ENCODE peak calls at places on chromosomes 2 and 18, in six cellular contexts. P, I, Y, H, J and L are unnamed samples.

GRCh38 chr18:58694221-58694620 is 23.0 kb downstream of the MALT1 start:
- DNase-seq in P (no peak), I (no peak), Y (no peak), H (no peak), J (no peak), L (no peak)

GRCh38 chr18:56873441-56874140 is 222.4 kb downstream of the WDR7 start:
- DNase-seq in P (peak), I (no peak), Y (no peak), H (no peak), J (peak), L (peak)

GRCh38 chr2:240614391-240614790 is 10.9 kb upstream of the GPR35 start:
- DNase-seq in P (no peak), I (no peak), Y (no peak), H (no peak), J (no peak), L (no peak)

GRCh38 chr2:181678033-181678586 is 2.2 kb downstream of the NEUROD1 start:
- DNase-seq in P (peak), I (peak), Y (peak), H (peak), J (no peak), L (peak)

GRCh38 chr2:104872866-104873688 is 19.2 kb downstream of the POU3F3 start:
- DNase-seq in P (peak), I (peak), Y (peak), H (peak), J (no peak), L (peak)

GRCh38 chr18:27808678-27809077 is 368.3 kb downstream of the CDH2 start:
- DNase-seq in P (no peak), I (peak), Y (no peak), H (no peak), J (no peak), L (no peak)

GRCh38 chr2:124267821-124268220 is 242.7 kb downstream of the CNTNAP5 start:
- DNase-seq in P (no peak), I (peak), Y (peak), H (no peak), J (no peak), L (no peak)

GRCh38 chr2:128268611-128269357 is 49.9 kb downstream of the HS6ST1 start:
- DNase-seq in P (peak), I (no peak), Y (no peak), H (no peak), J (no peak), L (no peak)

GRCh38 chr2:66839551-66840320 is 404.8 kb downstream of the MEIS1 start:
- DNase-seq in P (no peak), I (peak), Y (peak), H (peak), J (no peak), L (no peak)

GRCh38 chr2:69735696-69736095 is 6.2 kb upstream of the ANXA4 start:
- DNase-seq in P (no peak), I (no peak), Y (no peak), H (no peak), J (no peak), L (no peak)

GRCh38 chr2:28695245-28695647 is 56.4 kb upstream of the PPP1CB start:
- DNase-seq in P (no peak), I (peak), Y (no peak), H (no peak), J (no peak), L (no peak)

GRCh38 chr18:13284330-13285027 is 65.9 kb downstream of the LDLRAD4 start:
- DNase-seq in P (no peak), I (no peak), Y (no peak), H (no peak), J (no peak), L (no peak)

GRCh38 chr2:138395565-138396306 is 105.8 kb upstream of the SPOPL start:
- DNase-seq in P (no peak), I (peak), Y (peak), H (no peak), J (no peak), L (no peak)

GRCh38 chr2:36530983-36531354 is 67.0 kb downstream of the FEZ2 start:
- DNase-seq in P (no peak), I (peak), Y (peak), H (no peak), J (no peak), L (no peak)

GRCh38 chr2:135657806-135658582 is 83.7 kb upstream of the UBXN4 start:
- DNase-seq in P (no peak), I (no peak), Y (no peak), H (no peak), J (no peak), L (no peak)

GRCh38 chr2:23385748-23386421 is 906 bp downstream of the KLHL29 start:
- DNase-seq in P (no peak), I (peak), Y (no peak), H (peak), J (no peak), L (no peak)

GRCh38 chr2:107743274-107743673 is 83.4 kb upstream of the RGPD4 start:
- DNase-seq in P (no peak), I (no peak), Y (no peak), H (no peak), J (no peak), L (no peak)

GRCh38 chr2:201363857-201364560 is 6.9 kb upstream of the FLACC1 start:
- DNase-seq in P (peak), I (peak), Y (peak), H (peak), J (no peak), L (no peak)

GRCh38 chr2:181886192-181886591 is 5.3 kb upstream of the ITPRID2 start:
- DNase-seq in P (no peak), I (no peak), Y (peak), H (no peak), J (no peak), L (no peak)

GRCh38 chr2:27762951-27763906 is 8.3 kb upstream of the MRPL33 start:
- DNase-seq in P (no peak), I (no peak), Y (peak), H (no peak), J (no peak), L (no peak)

DNA sequence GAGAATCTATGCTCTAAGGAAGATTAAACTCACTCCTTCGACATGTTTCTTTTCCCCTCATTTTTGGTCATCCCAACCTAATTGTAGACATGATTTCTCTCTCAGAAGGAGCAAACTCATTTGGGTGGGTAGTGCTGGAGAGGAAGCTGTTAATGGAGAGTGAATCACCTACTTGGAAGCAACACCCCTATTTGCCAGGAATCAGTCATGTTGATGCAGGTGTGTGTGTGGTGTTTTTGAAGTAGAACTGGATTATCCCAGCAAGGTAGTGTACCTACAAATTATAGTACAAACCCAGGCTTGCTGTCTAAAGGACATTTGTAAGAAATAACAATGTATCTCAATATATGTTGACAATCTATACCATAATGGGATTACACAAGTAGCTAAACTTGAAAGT is 186.4 kb downstream of the EPHA4 start:
- DNase-seq in P (no peak), I (no peak), Y (no peak), H (no peak), J (no peak), L (no peak)
- H4K91ac ChIP-seq in P (no peak), I (no peak), Y (no peak), H (no peak), J (no peak), L (no peak)

GRCh38 chr2:68425503-68425902 is 41.6 kb downstream of the FBXO48 start:
- DNase-seq in P (no peak), I (no peak), Y (no peak), H (no peak), J (no peak), L (no peak)
- H4K91ac ChIP-seq in P (no peak), I (no peak), Y (no peak), H (no peak), J (no peak), L (no peak)

GRCh38 chr2:134132487-134132857 is 121.4 kb upstream of the MGAT5 start:
- DNase-seq in P (no peak), I (no peak), Y (no peak), H (no peak), J (no peak), L (no peak)

GRCh38 chr2:134133622-134134312 is 120.1 kb upstream of the MGAT5 start:
- DNase-seq in P (no peak), I (no peak), Y (no peak), H (no peak), J (no peak), L (no peak)

GRCh38 chr2:134129900-134130537 is 123.9 kb upstream of the MGAT5 start:
- DNase-seq in P (no peak), I (no peak), Y (no peak), H (no peak), J (no peak), L (no peak)

GRCh38 chr2:134134313-134134706 is 119.6 kb upstream of the MGAT5 start:
- DNase-seq in P (no peak), I (no peak), Y (no peak), H (no peak), J (no peak), L (no peak)

DNA sequence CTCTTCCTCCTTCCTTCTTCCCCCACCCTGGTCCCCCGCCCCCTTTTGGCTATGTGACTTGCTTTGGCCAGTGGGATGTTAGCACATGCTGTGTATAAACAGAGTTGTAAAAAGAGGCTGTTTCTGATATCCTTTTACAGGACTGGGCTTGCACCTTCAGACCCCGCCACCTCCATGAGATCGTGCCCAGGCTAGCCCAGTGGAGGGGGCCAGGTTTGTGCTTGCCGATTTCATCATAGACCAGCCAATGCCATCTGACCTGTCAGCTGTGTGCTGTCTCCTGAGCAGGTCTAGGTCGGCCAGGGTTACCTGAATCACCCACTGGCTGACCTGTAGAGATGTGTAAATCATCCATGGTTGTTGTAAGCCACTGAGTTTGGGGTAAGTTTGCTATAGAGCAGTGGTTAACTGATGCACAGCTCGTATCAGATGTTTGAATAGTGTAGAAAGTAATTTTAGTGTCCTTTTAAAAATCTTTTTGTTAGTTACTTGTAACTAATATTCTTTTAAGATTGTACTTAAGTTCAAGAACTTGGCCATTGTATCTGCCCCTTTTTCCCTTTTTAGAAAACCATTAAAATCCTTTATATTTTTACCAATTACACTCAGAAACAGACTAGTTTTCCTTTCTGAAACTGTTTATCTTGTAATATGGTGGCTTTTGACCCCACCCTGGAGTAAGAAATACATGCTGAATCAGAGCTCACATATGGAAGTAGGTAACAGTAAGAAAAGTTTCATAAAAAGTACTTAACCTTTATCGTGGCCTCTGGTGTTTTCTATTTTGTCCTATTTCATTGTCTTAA is 122.0 kb upstream of the MGAT5 start:
- DNase-seq in P (no peak), I (no peak), Y (no peak), H (no peak), J (no peak), L (no peak)
- H4K91ac ChIP-seq in P (no peak), I (no peak), Y (no peak), H (no peak), J (peak), L (no peak)

DNA sequence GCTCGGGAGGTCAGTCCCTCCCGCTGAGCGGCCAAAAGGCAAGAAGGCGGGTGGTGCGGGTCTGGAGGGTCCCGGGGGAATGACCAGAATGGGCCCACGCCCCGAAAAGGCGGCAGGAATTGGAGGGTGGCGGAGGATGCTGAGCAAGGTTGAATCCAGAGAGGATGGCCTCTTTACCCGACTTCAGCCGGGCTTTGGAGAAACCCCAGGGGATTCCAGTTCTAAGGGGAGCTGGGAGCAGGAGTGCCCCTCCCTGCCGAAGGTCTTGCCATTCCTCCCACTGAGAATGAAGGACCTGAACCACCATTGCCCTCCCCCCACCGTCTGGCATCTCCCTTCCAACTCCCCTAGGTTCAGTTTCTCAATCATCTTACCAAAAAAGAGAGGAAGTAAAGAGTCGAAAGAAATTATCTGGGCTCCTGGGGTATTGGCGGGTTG is 38.9 kb upstream of the ATP6V1B1 start:
- DNase-seq in P (no peak), I (no peak), Y (no peak), H (no peak), J (no peak), L (no peak)
- H4K91ac ChIP-seq in P (no peak), I (no peak), Y (no peak), H (no peak), J (no peak), L (no peak)

GRCh38 chr2:37855283-37856041 is 69.6 kb upstream of the RMDN2 start:
- DNase-seq in P (no peak), I (no peak), Y (no peak), H (peak), J (no peak), L (no peak)

GRCh38 chr2:37856101-37856751 is 68.9 kb upstream of the RMDN2 start:
- DNase-seq in P (no peak), I (no peak), Y (no peak), H (no peak), J (no peak), L (no peak)

GRCh38 chr2:37858197-37858711 is 66.8 kb upstream of the RMDN2 start:
- DNase-seq in P (no peak), I (peak), Y (peak), H (no peak), J (no peak), L (no peak)

GRCh38 chr2:37857485-37858196 is 67.4 kb upstream of the RMDN2 start:
- DNase-seq in P (no peak), I (no peak), Y (peak), H (no peak), J (no peak), L (no peak)

GRCh38 chr2:37858725-37859267 is 66.3 kb upstream of the RMDN2 start:
- DNase-seq in P (no peak), I (no peak), Y (no peak), H (no peak), J (no peak), L (no peak)
- H4K91ac ChIP-seq in P (no peak), I (no peak), Y (peak), H (peak), J (no peak), L (no peak)

GRCh38 chr18:45838302-45839070 is 13.0 kb downstream of the SIGLEC15 start:
- DNase-seq in P (no peak), I (no peak), Y (no peak), H (peak), J (no peak), L (no peak)

GRCh38 chr18:45839415-45840395 is 14.2 kb downstream of the SIGLEC15 start:
- DNase-seq in P (peak), I (peak), Y (peak), H (peak), J (no peak), L (no peak)

GRCh38 chr18:45843019-45843418 is 17.5 kb downstream of the SIGLEC15 start:
- DNase-seq in P (no peak), I (no peak), Y (no peak), H (no peak), J (no peak), L (no peak)

GRCh38 chr18:45841765-45842442 is 16.4 kb downstream of the SIGLEC15 start:
- DNase-seq in P (no peak), I (no peak), Y (no peak), H (no peak), J (no peak), L (no peak)

DNA sequence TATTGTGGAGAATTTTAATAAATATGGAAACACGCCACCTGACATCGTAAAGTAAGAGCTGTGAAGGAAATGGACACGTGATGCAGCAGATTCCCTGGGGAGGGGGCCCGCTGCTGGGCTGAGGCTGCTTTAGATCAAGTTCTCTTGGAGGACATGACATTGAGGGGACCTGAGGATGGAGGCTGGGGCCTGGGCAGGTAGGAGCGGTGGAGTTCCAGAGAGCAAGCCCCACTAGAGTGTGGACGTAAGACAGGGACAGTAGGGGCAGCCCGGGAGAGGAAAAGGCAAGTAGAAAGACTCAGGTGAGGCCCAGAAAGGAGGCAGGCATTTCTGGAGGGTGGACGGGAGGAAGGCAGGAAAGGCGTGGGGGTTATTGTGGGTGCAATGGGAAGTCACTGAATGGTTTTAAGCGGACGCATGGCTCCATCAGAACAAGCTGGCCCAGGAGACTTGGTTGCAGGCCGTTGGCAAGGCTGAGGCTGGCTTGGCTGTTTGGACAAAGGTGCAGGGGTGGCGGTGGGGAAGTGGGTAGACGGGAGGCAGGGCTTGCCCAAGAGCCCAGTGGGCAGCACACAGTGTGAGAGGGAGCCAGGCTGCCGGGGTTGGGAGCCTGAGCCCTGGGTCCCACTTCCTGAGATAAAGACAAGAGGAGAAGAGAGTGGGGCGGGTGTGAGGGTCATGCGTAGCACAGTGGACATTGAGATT is 15.7 kb downstream of the SIGLEC15 start:
- DNase-seq in P (no peak), I (no peak), Y (no peak), H (no peak), J (no peak), L (no peak)
- H4K91ac ChIP-seq in P (no peak), I (peak), Y (peak), H (no peak), J (no peak), L (no peak)

GRCh38 chr2:85314884-85315242 is 12.9 kb downstream of the TGOLN2 start:
- DNase-seq in P (no peak), I (no peak), Y (no peak), H (no peak), J (no peak), L (no peak)

GRCh38 chr2:85309699-85310321 is 18.0 kb downstream of the TGOLN2 start:
- DNase-seq in P (no peak), I (no peak), Y (no peak), H (no peak), J (no peak), L (no peak)

GRCh38 chr2:85308951-85309555 is 18.7 kb downstream of the TGOLN2 start:
- DNase-seq in P (no peak), I (peak), Y (peak), H (no peak), J (no peak), L (no peak)

GRCh38 chr2:85310330-85310729 is 17.5 kb downstream of the TGOLN2 start:
- DNase-seq in P (no peak), I (no peak), Y (peak), H (no peak), J (no peak), L (no peak)

GRCh38 chr2:85312404-85312803 is 15.4 kb downstream of the TGOLN2 start:
- DNase-seq in P (no peak), I (peak), Y (peak), H (no peak), J (no peak), L (no peak)
- H4K91ac ChIP-seq in P (no peak), I (no peak), Y (no peak), H (no peak), J (no peak), L (no peak)

DNA sequence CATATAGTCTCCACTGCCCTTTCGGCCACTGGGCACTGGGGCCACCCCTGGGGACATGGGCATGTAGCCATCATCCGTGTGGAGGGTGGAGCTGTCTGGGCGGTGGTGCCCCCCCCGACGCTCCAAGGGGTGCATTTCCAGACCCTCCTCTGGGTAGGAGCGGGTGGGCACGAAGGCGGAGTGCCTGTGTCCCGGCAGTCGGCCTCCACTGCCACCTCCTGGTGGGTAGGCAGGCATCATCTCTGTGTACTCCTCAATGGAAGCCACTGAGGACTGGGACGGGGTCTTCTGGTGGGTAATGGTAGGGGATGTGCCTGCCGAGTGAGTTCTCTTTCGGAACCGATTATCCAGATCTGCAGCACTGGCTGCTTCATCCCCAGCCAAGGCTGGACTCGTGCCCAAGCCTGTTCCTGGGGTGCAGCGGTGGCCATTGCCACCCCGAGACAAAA is 2.8 kb downstream of the IRS1 start:
- DNase-seq in P (peak), I (no peak), Y (peak), H (no peak), J (no peak), L (no peak)
- H4K91ac ChIP-seq in P (no peak), I (peak), Y (peak), H (no peak), J (no peak), L (no peak)

GRCh38 chr2:80145499-80145898 is 159.1 kb downstream of the LRRTM1 start:
- DNase-seq in P (no peak), I (no peak), Y (no peak), H (no peak), J (no peak), L (no peak)

GRCh38 chr2:80136338-80136737 is 168.2 kb downstream of the LRRTM1 start:
- DNase-seq in P (no peak), I (no peak), Y (no peak), H (no peak), J (no peak), L (no peak)

GRCh38 chr2:80141007-80141726 is 163.4 kb downstream of the LRRTM1 start:
- DNase-seq in P (no peak), I (no peak), Y (peak), H (no peak), J (no peak), L (no peak)
- H4K91ac ChIP-seq in P (no peak), I (no peak), Y (no peak), H (no peak), J (no peak), L (no peak)